ENCODE peak calls at places on chromosomes 3 and 15, in ten cellular contexts. T is CD8-positive, alpha-beta T cell; P is heart left ventricle; Z is AG10803; I is hepatocyte; K is sciatic nerve; W is GM04504; Q is HS-5; N is nephron progenitor cell; S is hippocampal formation. Y is an unnamed sample.

GRCh38 chr3:188449421-188449820 is 295.5 kb downstream of the LPP start:
- DNase-seq in I (no peak), P (no peak), N (no peak), Q (no peak), S (no peak), W (no peak), K (no peak), T (no peak), Z (no peak), Y (no peak)

GRCh38 chr3:99485286-99485685 is 153.1 kb upstream of the COL8A1 start:
- DNase-seq in Q (no peak), I (no peak), W (no peak), S (no peak), T (no peak), P (no peak), K (no peak), N (no peak), Z (no peak), Y (no peak)

GRCh38 chr15:29012097-29012496 is 126.3 kb downstream of the APBA2 start:
- DNase-seq in S (no peak), K (no peak), I (no peak), T (no peak), P (no peak), W (no peak), Q (no peak), N (no peak), Z (no peak), Y (no peak)

GRCh38 chr15:77032052-77032646 is 37.2 kb downstream of the PSTPIP1 start:
- DNase-seq in W (no peak), Q (no peak), Z (no peak), S (no peak), K (peak; percentile 59), P (peak; percentile 16), I (no peak), N (no peak), T (peak; percentile 8), Y (no peak)

GRCh38 chr3:181134873-181135272 is 145.3 kb upstream of the DNAJC19 start:
- DNase-seq in S (no peak), Q (no peak), N (no peak), W (no peak), K (no peak), T (no peak), P (no peak), I (no peak), Z (no peak), Y (no peak)

GRCh38 chr15:30921781-30922371 is 18.2 kb downstream of the FAN1 start:
- DNase-seq in N (peak; percentile 44), Q (no peak), S (peak; percentile 68), K (no peak), T (no peak), I (no peak), P (peak; percentile 75), Z (no peak), W (no peak), Y (peak; percentile 64)

GRCh38 chr3:179768080-179768479 is 115.2 kb downstream of the USP13 start:
- DNase-seq in Z (peak; percentile 70), P (no peak), S (peak; percentile 22), T (no peak), W (peak; percentile 44), Q (peak; percentile 80), I (peak; percentile 64), N (peak; percentile 46), K (no peak), Y (peak; percentile 3)

GRCh38 chr3:126704494-126705214 is 614 bp downstream of the CHCHD6 start:
- DNase-seq in N (peak; percentile 33), P (no peak), T (no peak), S (no peak), W (no peak), Q (no peak), I (no peak), Z (no peak), K (no peak), Y (no peak)

GRCh38 chr15:57747206-57747605 is 40.7 kb downstream of the POLR2M start:
- DNase-seq in I (no peak), Z (no peak), Q (no peak), T (no peak), K (peak; percentile 66), W (no peak), S (no peak), N (no peak), P (no peak), Y (no peak)

GRCh38 chr3:127606981-127607595 is 8.9 kb downstream of the MCM2 start:
- DNase-seq in Q (no peak), Z (no peak), K (no peak), I (no peak), N (no peak), W (no peak), T (no peak), S (no peak), P (no peak), Y (no peak)

GRCh38 chr3:31968391-31968926 is 12.6 kb downstream of the OSBPL10 start:
- DNase-seq in I (no peak), P (no peak), K (no peak), Q (peak; percentile 30), Z (peak; percentile 62), T (no peak), W (peak; percentile 20), S (no peak), N (no peak), Y (no peak)

GRCh38 chr15:59997070-59997701 is 6.9 kb upstream of the FOXB1 start:
- DNase-seq in K (peak; percentile 50), S (no peak), W (no peak), I (no peak), Z (no peak), N (peak; percentile 74), Q (no peak), T (peak; percentile 53), P (no peak), Y (peak; percentile 30)

GRCh38 chr15:80437492-80437891 is 33.3 kb downstream of the ARNT2 start:
- DNase-seq in K (no peak), Q (no peak), S (no peak), Z (no peak), W (no peak), P (no peak), N (no peak), T (no peak), I (no peak), Y (no peak)

GRCh38 chr3:21942328-21942727 is 191.3 kb upstream of the ZNF385D start:
- DNase-seq in S (no peak), I (no peak), Z (peak; percentile 93), P (peak; percentile 56), N (peak; percentile 1), T (no peak), W (peak; percentile 95), Q (peak; percentile 86), K (no peak), Y (no peak)

Y was measured in hypothalamus.